ENCODE peak calls at places on chromosomes 6 and 20, in four cellular contexts. One of them, this sample, is unnamed.

GRCh38 chr6:12190252-12190651 is 99.9 kb upstream of the EDN1 start:
- ATAC-seq in GM12878: no peak
- ATAC-seq in lower lobe of right lung: no peak
- ATAC-seq in heart left ventricle: no peak
- ATAC-seq in this sample: no peak

GRCh38 chr20:44017905-44018683 is 103.4 kb downstream of the TOX2 start:
- ATAC-seq in GM12878: no peak
- ATAC-seq in lower lobe of right lung: peak
- ATAC-seq in heart left ventricle: peak
- ATAC-seq in this sample: peak

GRCh38 chr6:11386323-11386722 is 151.2 kb upstream of the TMEM170B start:
- ATAC-seq in GM12878: peak
- ATAC-seq in lower lobe of right lung: no peak
- ATAC-seq in heart left ventricle: no peak
- ATAC-seq in this sample: no peak

GRCh38 chr6:135410856-135411255 is 86.7 kb downstream of the AHI1 start:
- ATAC-seq in GM12878: no peak
- ATAC-seq in lower lobe of right lung: no peak
- ATAC-seq in heart left ventricle: no peak
- ATAC-seq in this sample: no peak

GRCh38 chr20:9236408-9236912 is 167.6 kb downstream of the PLCB4 start:
- ATAC-seq in GM12878: no peak
- ATAC-seq in lower lobe of right lung: no peak
- ATAC-seq in heart left ventricle: no peak
- ATAC-seq in this sample: no peak

GRCh38 chr20:29079769-29080690 is 2177.4 kb upstream of the DEFB115 start:
- ATAC-seq in GM12878: no peak
- ATAC-seq in lower lobe of right lung: peak
- ATAC-seq in heart left ventricle: peak
- ATAC-seq in this sample: peak

GRCh38 chr6:52595000-52595795 is 18.3 kb upstream of the TRAM2 start:
- ATAC-seq in GM12878: peak
- ATAC-seq in lower lobe of right lung: peak
- ATAC-seq in heart left ventricle: peak
- ATAC-seq in this sample: peak

GRCh38 chr6:6494677-6495076 is 93.8 kb upstream of the LY86 start:
- ATAC-seq in GM12878: peak
- ATAC-seq in lower lobe of right lung: peak
- ATAC-seq in heart left ventricle: peak
- ATAC-seq in this sample: peak

GRCh38 chr20:52991783-52992182 is 19.6 kb downstream of the TSHZ2 start:
- ATAC-seq in GM12878: no peak
- ATAC-seq in lower lobe of right lung: no peak
- ATAC-seq in heart left ventricle: no peak
- ATAC-seq in this sample: peak

GRCh38 chr6:10384719-10385511 is 30.0 kb downstream of the TFAP2A start:
- ATAC-seq in GM12878: no peak
- ATAC-seq in lower lobe of right lung: no peak
- ATAC-seq in heart left ventricle: no peak
- ATAC-seq in this sample: no peak

This sample was measured in esophagus mucosa.